ENCODE peak calls at places on chromosomes 1 and 21, in seven cellular contexts. F is Right ventricle myocardium superior, E is HEK293T, Z is HTR-8/SVneo, Y is left cardiac atrium, A is osteoblast, L is T-helper 2 cell. M is an unnamed sample.
A peak's percentile ranks its signal among the peaks of the same experiment; 100 is the strongest.

GRCh38 chr1:39378377-39378776 is 113.1 kb upstream of the BMP8A start:
- DNase-seq in F (no peak), Z (no peak), Y (no peak), L (no peak), E (peak; percentile 25), A (no peak), M (no peak)

GRCh38 chr1:224211262-224211962 is 28.4 kb downstream of the DEGS1 start:
- DNase-seq in F (no peak), A (peak; percentile 82), Y (no peak), E (no peak), Z (no peak), L (no peak), M (no peak)

GRCh38 chr1:119112244-119112643 is 28.2 kb downstream of the WARS2 start:
- DNase-seq in Y (no peak), Z (no peak), A (no peak), F (no peak), E (no peak), L (no peak), M (no peak)

GRCh38 chr1:160834945-160835565 is 27.6 kb downstream of the CD244 start:
- DNase-seq in Z (peak; percentile 23), L (peak; percentile 36), E (peak; percentile 25), A (peak; percentile 50), Y (no peak), F (no peak), M (peak; percentile 40)

GRCh38 chr1:208829601-208830000 is 585.4 kb upstream of the PLXNA2 start:
- DNase-seq in L (no peak), Y (no peak), E (no peak), F (no peak), A (no peak), Z (no peak), M (no peak)

GRCh38 chr1:195105281-195105680 is 1503.0 kb downstream of the KCNT2 start:
- DNase-seq in Y (no peak), E (no peak), A (no peak), F (no peak), Z (no peak), L (no peak), M (no peak)

GRCh38 chr1:33562563-33562962 is 90.1 kb downstream of the ZSCAN20 start:
- DNase-seq in F (no peak), E (no peak), L (no peak), A (no peak), Y (no peak), Z (no peak), M (no peak)

GRCh38 chr1:30362603-30362990 is 360.8 kb downstream of the MATN1 start:
- DNase-seq in F (no peak), Y (no peak), L (no peak), Z (no peak), E (no peak), A (peak; percentile 68), M (no peak)

GRCh38 chr1:229437443-229437842 is 3.5 kb upstream of the ACTA1 start:
- DNase-seq in Y (no peak), Z (no peak), A (no peak), F (no peak), E (no peak), L (no peak), M (no peak)

GRCh38 chr1:49298304-49298703 is 521.6 kb upstream of the BEND5 start:
- DNase-seq in A (no peak), F (peak; percentile 52), Y (peak; percentile 46), E (no peak), L (no peak), Z (no peak), M (no peak)

GRCh38 chr1:50983403-50983802 is 13.4 kb downstream of the CDKN2C start:
- DNase-seq in F (no peak), A (no peak), E (no peak), Z (no peak), Y (no peak), L (no peak), M (no peak)

GRCh38 chr21:42375141-42375905 is 9.0 kb upstream of the TFF1 start:
- DNase-seq in L (no peak), Z (no peak), F (no peak), Y (no peak), A (peak; percentile 79), E (no peak), M (no peak)

GRCh38 chr21:16117851-16118592 is 388.2 kb downstream of the USP25 start:
- DNase-seq in F (no peak), E (no peak), Z (no peak), A (peak; percentile 47), Y (no peak), L (no peak), M (no peak)

GRCh38 chr1:243216741-243217140 is 38.3 kb downstream of the CEP170 start:
- DNase-seq in Y (no peak), E (no peak), F (no peak), Z (no peak), L (no peak), A (no peak), M (no peak)

GRCh38 chr1:66652556-66652955 is 99.7 kb upstream of the DYNLT5 start:
- DNase-seq in E (no peak), L (no peak), Z (no peak), A (no peak), Y (no peak), F (no peak), M (no peak)

GRCh38 chr1:50275564-50275963 is 147.7 kb downstream of the DMRTA2 start:
- DNase-seq in L (no peak), A (no peak), F (no peak), Z (no peak), Y (no peak), E (no peak), M (no peak)

GRCh38 chr1:73065585-73065984 is 783.2 kb upstream of the NEGR1 start:
- DNase-seq in Y (no peak), E (no peak), L (no peak), Z (no peak), F (no peak), A (no peak), M (no peak)

GRCh38 chr21:37601915-37602314 is 235.3 kb downstream of the DYRK1A start:
- DNase-seq in A (no peak), E (no peak), L (no peak), Y (no peak), Z (no peak), F (no peak), M (no peak)

GRCh38 chr1:29354511-29355098 is 118.3 kb downstream of the PTPRU start:
- DNase-seq in Z (no peak), F (no peak), Y (no peak), E (no peak), A (no peak), L (no peak), M (no peak)

GRCh38 chr1:205456383-205456867 is 580 bp upstream of the BLACAT1 start:
- DNase-seq in E (peak; percentile 59), L (no peak), A (peak; percentile 69), Y (no peak), Z (no peak), F (no peak), M (no peak)